ENCODE peak calls at places on chromosomes 12 and 14, in nine cellular contexts. X is heart right ventricle, P is heart left ventricle, M is MM.1S, A is astrocyte, E is right lobe of liver, Y is transverse colon, Q is testis, H is neural progenitor cell. V is an unnamed sample. For H3K9me3, the result is how much of the 10 kb centered on the place peaks cover.

GRCh38 chr12:32027684-32028355 is 68.6 kb downstream of the RESF1 start:
- DNase-seq in Q (no peak), Y (no peak), H (no peak), X (no peak), P (no peak), A (no peak), M (no peak), E (no peak), V (no peak)

GRCh38 chr12:50505386-50505827 is 622 bp downstream of the DIP2B start:
- DNase-seq in Y (peak), A (no peak), P (peak), Q (peak), M (peak), E (peak), H (peak), X (peak), V (no peak)

GRCh38 chr12:100926669-100927248 is 132.2 kb downstream of the ANO4 start:
- DNase-seq in X (no peak), A (peak), P (no peak), H (peak), E (no peak), Y (peak), Q (peak), M (no peak), V (peak)

GRCh38 chr14:24674204-24674970 is 40.4 kb upstream of the GZMB start:
- DNase-seq in M (peak), A (no peak), H (no peak), X (no peak), E (no peak), Y (no peak), Q (no peak), P (no peak), V (no peak)

GRCh38 chr12:83018063-83018462 is 331.4 kb downstream of the TMTC2 start:
- DNase-seq in A (no peak), H (peak), M (no peak), E (no peak), Y (no peak), Q (no peak), X (no peak), P (no peak), V (no peak)

GRCh38 chr12:56695327-56696101 is 7.4 kb upstream of the PTGES3 start:
- DNase-seq in A (no peak), Q (no peak), H (no peak), M (no peak), P (no peak), Y (no peak), E (no peak), X (no peak), V (no peak)

GRCh38 chr12:111024205-111024794 is 103.9 kb upstream of the MYL2 start:
- DNase-seq in Q (peak), A (no peak), E (peak), H (peak), Y (peak), M (peak), X (peak), P (peak), V (peak)

GRCh38 chr14:72946491-72946890 is 20.2 kb downstream of the DCAF4 start:
- DNase-seq in M (no peak), P (no peak), E (no peak), X (no peak), H (no peak), Y (no peak), A (peak), Q (no peak), V (no peak)

GRCh38 chr12:120647375-120647755 is 6.9 kb downstream of the CABP1 start:
- DNase-seq in X (no peak), Y (no peak), P (no peak), H (no peak), A (no peak), Q (no peak), E (peak), M (no peak), V (no peak)

GRCh38 chr12:79886917-79887519 is 47.9 kb downstream of the PPP1R12A start:
- DNase-seq in P (no peak), X (no peak), E (no peak), Q (no peak), Y (no peak), A (peak), M (peak), H (peak), V (no peak)

GRCh38 chr14:68088463-68088862 is 268.9 kb downstream of the RAD51B start:
- DNase-seq in Y (no peak), A (peak), E (no peak), Q (no peak), P (no peak), H (peak), X (no peak), M (no peak), V (no peak)

GRCh38 chr12:129607293-129607692 is 296.5 kb downstream of the TMEM132D start:
- DNase-seq in Q (peak), A (peak), H (peak), M (no peak), Y (no peak), X (no peak), E (no peak), P (no peak), V (no peak)

GRCh38 chr12:106145539-106146447 is 7.0 kb upstream of the NUAK1 start:
- DNase-seq in Y (peak), X (peak), H (no peak), Q (peak), E (peak), M (no peak), P (peak), A (no peak), V (no peak)

GRCh38 chr12:31749024-31749704 is 20.3 kb upstream of the AMN1 start:
- DNase-seq in E (peak), P (peak), Q (no peak), X (no peak), H (no peak), A (peak), Y (peak), M (peak), V (no peak)

GRCh38 chr14:102524026-102524450 is 14.5 kb upstream of the ANKRD9 start:
- DNase-seq in M (no peak), Y (no peak), P (no peak), A (no peak), E (no peak), Q (no peak), X (no peak), H (no peak), V (no peak)

DNA sequence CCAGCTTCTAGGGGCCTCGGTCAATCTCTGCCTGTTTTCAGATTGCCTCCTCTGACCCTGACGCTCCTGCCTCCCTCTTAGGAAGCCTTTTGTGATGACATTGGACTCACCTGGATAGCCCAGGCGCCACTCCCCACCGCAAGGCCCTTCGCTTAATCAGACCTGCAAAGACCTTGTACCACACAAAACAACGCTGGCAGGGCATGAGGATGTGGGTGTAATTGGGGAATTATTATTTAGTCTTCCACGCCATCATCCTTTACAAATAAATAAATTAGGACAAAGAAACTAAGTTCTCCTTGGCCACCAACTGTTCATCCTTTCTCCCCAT is 7.7 kb upstream of the VPS37B start:
- DNase-seq in Y (no peak), P (no peak), E (no peak), M (no peak), X (no peak), Q (no peak), A (no peak), H (no peak), V (no peak)
- H3K27ac ChIP-seq in Y (peak), P (no peak), E (no peak), M (no peak), X (no peak), Q (no peak), A (no peak), H (no peak), V (no peak)

GRCh38 chr14:105974902-105975301 is 448.5 kb downstream of the TMEM121 start:
- DNase-seq in Y (peak), X (no peak), H (no peak), Q (peak), A (no peak), P (no peak), E (no peak), M (no peak), V (peak)

GRCh38 chr14:105980224-105980623 is 453.8 kb downstream of the TMEM121 start:
- DNase-seq in Q (no peak), M (no peak), A (no peak), H (no peak), X (no peak), P (no peak), Y (no peak), E (no peak), V (no peak)

GRCh38 chr14:105982664-105983063 is 456.3 kb downstream of the TMEM121 start:
- DNase-seq in H (no peak), X (no peak), M (no peak), P (no peak), Q (no peak), E (no peak), Y (no peak), A (no peak), V (no peak)

GRCh38 chr14:105979446-105979845 is 453.1 kb downstream of the TMEM121 start:
- DNase-seq in Y (no peak), A (no peak), P (no peak), Q (no peak), H (no peak), M (no peak), E (no peak), X (no peak), V (no peak)

GRCh38 chr14:105978618-105979295 is 452.4 kb downstream of the TMEM121 start:
- DNase-seq in M (no peak), Q (no peak), Y (no peak), P (no peak), A (no peak), E (no peak), X (no peak), H (no peak), V (no peak)
- H3K9me3 ChIP-seq in M (under half), Q (under half), Y (under half), P (under half), A (under half), E (under half), X (under half), H (under half), V (under half)

GRCh38 chr14:95250936-95251335 is 68.8 kb downstream of the CLMN start:
- DNase-seq in E (no peak), M (no peak), P (no peak), Q (no peak), X (no peak), Y (no peak), A (no peak), H (no peak), V (no peak)

GRCh38 chr14:95252219-95252618 is 67.5 kb downstream of the CLMN start:
- DNase-seq in Q (no peak), M (no peak), X (no peak), Y (no peak), A (no peak), P (no peak), H (no peak), E (no peak), V (no peak)

GRCh38 chr14:95245334-95245733 is 74.4 kb downstream of the CLMN start:
- DNase-seq in A (no peak), X (no peak), E (no peak), M (no peak), H (no peak), P (no peak), Y (no peak), Q (no peak), V (no peak)

GRCh38 chr14:95250126-95250824 is 69.4 kb downstream of the CLMN start:
- DNase-seq in Y (no peak), Q (no peak), P (no peak), H (no peak), E (no peak), X (no peak), M (no peak), A (no peak), V (no peak)

GRCh38 chr14:95248422-95248821 is 71.3 kb downstream of the CLMN start:
- DNase-seq in Q (no peak), E (no peak), X (no peak), H (no peak), P (no peak), M (no peak), Y (no peak), A (peak), V (no peak)
- H3K27ac ChIP-seq in Q (no peak), E (no peak), X (no peak), H (no peak), P (no peak), M (no peak), Y (peak), A (peak), V (no peak)

GRCh38 chr12:4289334-4289878 is 15.8 kb downstream of the CCND2 start:
- DNase-seq in Y (no peak), P (peak), H (peak), M (no peak), E (no peak), Q (no peak), X (no peak), A (no peak), V (no peak)
- H3K9me3 ChIP-seq in Y (under half), P (under half), H (under half), M (under half), E (under half), Q (under half), X (under half), A (under half), V (under half)

GRCh38 chr12:108257004-108257403 is 82.1 kb downstream of the CMKLR1 start:
- DNase-seq in E (no peak), P (no peak), A (no peak), Y (no peak), H (no peak), X (no peak), Q (no peak), M (no peak), V (no peak)
- H3K27ac ChIP-seq in E (no peak), P (no peak), A (no peak), Y (no peak), H (no peak), X (no peak), Q (no peak), M (no peak), V (no peak)

GRCh38 chr12:128557231-128557630 is 266.5 kb downstream of the SLC15A4 start:
- DNase-seq in Y (no peak), A (no peak), H (no peak), X (no peak), M (no peak), E (no peak), Q (no peak), P (no peak), V (no peak)
- H3K9me3 ChIP-seq in Y (under half), A (under half), H (under half), X (under half), M (under half), E (under half), Q (under half), P (under half), V (under half)